ENCODE peak calls at places on chromosomes 11 and 22, in six cellular contexts. W is heart right ventricle, K is Caco-2, M is ovary, H is esophagus squamous epithelium, F is cardiac fibroblast. J is an unnamed sample.

GRCh38 chr22:42685941-42686666 is 34.6 kb downstream of the A4GALT start:
- DNase-seq in W (peak; percentile 85), K (no peak), M (peak; percentile 42), H (no peak), F (no peak), J (no peak)

GRCh38 chr22:38788417-38788816 is 5.5 kb downstream of the DNAL4 start:
- DNase-seq in W (peak; percentile 72), K (no peak), M (peak; percentile 58), H (no peak), F (peak; percentile 95), J (peak; percentile 44)

GRCh38 chr11:44726278-44727113 is at the start of gene TSPAN18:
- DNase-seq in W (peak; percentile 32), K (peak; percentile 76), M (peak; percentile 35), H (no peak), F (no peak), J (no peak)

GRCh38 chr22:38706101-38706884 is 549 bp downstream of the GTPBP1 start:
- DNase-seq in W (peak; percentile 43), K (peak; percentile 51), M (peak; percentile 47), H (peak; percentile 16), F (peak; percentile 35), J (no peak)

GRCh38 chr11:114120606-114121005 is 61.1 kb downstream of the ZBTB16 start:
- DNase-seq in W (no peak), K (peak; percentile 21), M (no peak), H (no peak), F (no peak), J (no peak)

GRCh38 chr11:61969838-61970452 is 2.5 kb upstream of the FTH1 start:
- DNase-seq in W (no peak), K (no peak), M (no peak), H (no peak), F (peak; percentile 95), J (no peak)

GRCh38 chr11:126355324-126355925 is at the start of gene ST3GAL4:
- DNase-seq in W (peak; percentile 87), K (peak; percentile 94), M (peak; percentile 88), H (peak; percentile 25), F (peak; percentile 56), J (no peak)

GRCh38 chr11:130554241-130555055 is 106.0 kb downstream of the ADAMTS15 start:
- DNase-seq in W (no peak), K (no peak), M (no peak), H (no peak), F (peak; percentile 13), J (no peak)

GRCh38 chr11:64233913-64234839 is at the start of gene VEGFB:
- DNase-seq in W (peak; percentile 74), K (peak; percentile 77), M (peak; percentile 81), H (no peak), F (no peak), J (no peak)

GRCh38 chr22:24731786-24732185 is 42.7 kb downstream of the PIWIL3 start:
- DNase-seq in W (no peak), K (no peak), M (no peak), H (no peak), F (no peak), J (no peak)

GRCh38 chr22:50129121-50129734 is 39.4 kb downstream of the MOV10L1 start:
- DNase-seq in W (no peak), K (no peak), M (no peak), H (no peak), F (no peak), J (no peak)

GRCh38 chr11:99370557-99371200 is 349.9 kb downstream of the CNTN5 start:
- DNase-seq in W (peak; percentile 57), K (no peak), M (no peak), H (no peak), F (peak; percentile 73), J (no peak)

GRCh38 chr11:58057481-58057880 is 26.7 kb downstream of the OR6Q1 start:
- DNase-seq in W (no peak), K (no peak), M (no peak), H (no peak), F (no peak), J (no peak)

GRCh38 chr22:18998998-18999397 is 62.9 kb upstream of the PRODH start:
- DNase-seq in W (no peak), K (no peak), M (no peak), H (no peak), F (no peak), J (no peak)

GRCh38 chr11:353315-353857 is 15.9 kb upstream of the B4GALNT4 start:
- DNase-seq in W (peak; percentile 88), K (no peak), M (peak; percentile 92), H (no peak), F (peak; percentile 73), J (no peak)

GRCh38 chr11:115501504-115501894 is 2.7 kb downstream of the CADM1 start:
- DNase-seq in W (no peak), K (no peak), M (no peak), H (no peak), F (no peak), J (no peak)

GRCh38 chr11:18455686-18456372 is at the start of gene LDHAL6A:
- DNase-seq in W (no peak), K (no peak), M (no peak), H (no peak), F (no peak), J (no peak)

GRCh38 chr11:28472904-28473303 is 364.7 kb downstream of the METTL15 start:
- DNase-seq in W (no peak), K (no peak), M (no peak), H (no peak), F (no peak), J (no peak)

GRCh38 chr22:47055921-47056320 is 293.5 kb downstream of the TBC1D22A start:
- DNase-seq in W (no peak), K (no peak), M (no peak), H (no peak), F (no peak), J (no peak)

GRCh38 chr22:41828516-41828915 is 4.4 kb upstream of the SREBF2 start:
- DNase-seq in W (no peak), K (no peak), M (no peak), H (no peak), F (no peak), J (no peak)

GRCh38 chr11:135073870-135074269 is 661.8 kb upstream of the B3GAT1 start:
- DNase-seq in W (no peak), K (no peak), M (no peak), H (no peak), F (no peak), J (no peak)

GRCh38 chr11:135069884-135070283 is 657.8 kb upstream of the B3GAT1 start:
- DNase-seq in W (no peak), K (peak; percentile 65), M (no peak), H (no peak), F (peak; percentile 26), J (peak; percentile 22)

GRCh38 chr11:135073444-135073843 is 661.4 kb upstream of the B3GAT1 start:
- DNase-seq in W (no peak), K (no peak), M (no peak), H (no peak), F (no peak), J (no peak)

GRCh38 chr11:135075740-135076139 is 663.7 kb upstream of the B3GAT1 start:
- DNase-seq in W (no peak), K (peak; percentile 86), M (no peak), H (no peak), F (peak; percentile 66), J (no peak)

GRCh38 chr11:135074397-135074998 is 662.5 kb upstream of the B3GAT1 start:
- DNase-seq in W (no peak), K (peak; percentile 63), M (no peak), H (no peak), F (peak; percentile 2), J (no peak)
- TF ChIP-seq CTCF in W (peak; percentile 21), K (peak; percentile 58), M (no peak), H (no peak), F (no peak), J (peak; percentile 54)

DNA sequence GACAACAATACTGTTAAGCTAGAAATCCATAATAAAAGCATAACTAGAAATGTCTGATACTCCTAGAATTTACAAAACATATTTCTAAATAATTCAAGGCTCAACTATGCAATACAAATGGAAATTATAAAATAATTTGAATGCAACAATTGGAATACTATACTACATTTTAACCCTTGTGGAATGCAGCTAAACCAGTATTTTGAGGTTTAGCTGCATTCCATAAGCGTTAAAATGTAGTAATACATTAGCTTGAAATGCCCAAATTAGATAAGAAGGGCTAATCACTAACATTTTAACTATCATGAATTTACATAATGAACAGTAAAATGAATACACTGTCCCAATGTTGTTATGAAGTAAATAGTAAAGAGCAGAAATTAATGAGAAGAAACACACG is 617.2 kb upstream of the CHORDC1 start:
- DNase-seq in W (no peak), K (no peak), M (no peak), H (no peak), F (no peak), J (no peak)
- H3K4me3 ChIP-seq in W (no peak overlapping the region), K (no peak overlapping the region), M (no peak overlapping the region), H (no peak overlapping the region), F (no peak overlapping the region), J (no peak overlapping the region)

GRCh38 chr11:78350101-78350645 is 67.4 kb downstream of the GAB2 start:
- DNase-seq in W (peak; percentile 35), K (no peak), M (peak; percentile 60), H (no peak), F (peak; percentile 44), J (no peak)

GRCh38 chr11:78351193-78351592 is 66.4 kb downstream of the GAB2 start:
- DNase-seq in W (no peak), K (no peak), M (no peak), H (no peak), F (no peak), J (no peak)

GRCh38 chr11:78351979-78352731 is 65.5 kb downstream of the GAB2 start:
- DNase-seq in W (no peak), K (no peak), M (no peak), H (no peak), F (no peak), J (no peak)

GRCh38 chr11:78349614-78350013 is 68.0 kb downstream of the GAB2 start:
- DNase-seq in W (peak; percentile 22), K (no peak), M (no peak), H (no peak), F (no peak), J (no peak)

DNA sequence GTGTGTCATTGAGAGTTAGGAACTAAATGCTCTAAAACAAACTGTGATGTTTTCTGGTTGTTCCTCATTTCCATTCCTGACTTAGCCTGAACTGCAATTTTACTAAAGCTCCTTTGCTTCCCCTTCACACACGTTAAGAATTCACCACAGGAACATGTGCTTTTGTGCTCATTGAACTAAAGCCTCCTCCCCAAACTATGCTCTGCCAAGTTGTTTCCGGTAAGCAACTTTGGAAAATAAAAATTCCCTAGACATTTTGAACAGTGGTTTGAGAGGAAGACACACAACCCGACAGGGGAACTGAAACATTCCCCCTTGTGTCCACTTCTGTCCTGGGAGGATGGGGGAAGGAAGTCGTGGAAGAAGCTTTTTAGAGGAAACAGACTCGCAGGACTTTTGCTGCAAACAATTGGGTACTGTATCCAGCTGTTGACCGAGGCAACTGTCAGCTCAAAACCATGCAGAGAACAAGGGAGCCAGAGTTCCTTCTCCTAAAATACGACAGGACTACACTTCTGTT is 66.9 kb downstream of the GAB2 start:
- DNase-seq in W (peak; percentile 58), K (no peak), M (no peak), H (no peak), F (peak; percentile 68), J (peak; percentile 20)
- TF ChIP-seq CTCF in W (peak; percentile 14), K (no peak), M (no peak), H (no peak), F (no peak), J (no peak)

DNA sequence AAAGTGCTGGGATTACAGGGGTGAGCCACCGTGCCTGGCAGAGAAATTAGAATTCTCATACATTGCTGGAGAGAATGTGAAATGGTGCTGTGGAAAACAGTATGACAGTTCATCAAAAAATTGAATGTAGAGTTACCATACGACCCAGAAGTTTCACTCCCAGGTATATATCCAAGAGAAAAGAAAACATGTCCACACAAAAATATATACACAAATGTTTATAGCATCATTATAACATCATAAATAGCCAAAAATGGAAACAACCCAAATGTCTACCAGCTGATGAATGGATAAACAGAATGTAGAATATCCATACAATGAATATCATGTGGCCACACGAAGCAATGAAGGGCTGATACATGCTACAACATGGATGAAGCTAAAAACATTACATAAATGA is 34.6 kb downstream of the MED15 start:
- DNase-seq in W (no peak), K (no peak), M (no peak), H (no peak), F (no peak), J (no peak)
- H3K4me3 ChIP-seq in W (no peak overlapping the region), K (no peak overlapping the region), M (no peak overlapping the region), H (no peak overlapping the region), F (no peak overlapping the region), J (no peak overlapping the region)

J was measured in epithelial cell of proximal tubule.